ENCODE peak calls at places on chromosome 11, in five cellular contexts. C is H1, X is HCT116, J is K562, W is GM12878. Z is an unnamed sample.

GRCh38 chr11:92917927-92918326 is 51.5 kb upstream of the MTNR1B start:
- DNase-seq in W (no peak), X (no peak), J (no peak), C (no peak), Z (no peak)

GRCh38 chr11:3613998-3614741 is 27.6 kb downstream of the ART5 start:
- DNase-seq in J (no peak), X (no peak), C (no peak), W (no peak), Z (no peak)

GRCh38 chr11:10304495-10305261 is at the start of gene ADM:
- DNase-seq in C (no peak), W (no peak), J (peak), X (peak), Z (peak)

GRCh38 chr11:67400251-67400941 is 1.3 kb downstream of the PPP1CA start:
- DNase-seq in W (no peak), X (no peak), J (no peak), C (no peak), Z (no peak)

GRCh38 chr11:80916180-80916811 is 1475.5 kb upstream of the TENM4 start:
- DNase-seq in C (no peak), W (no peak), X (no peak), J (no peak), Z (no peak)

GRCh38 chr11:34667810-34668582 is 47.1 kb downstream of the EHF start:
- DNase-seq in J (no peak), W (no peak), C (no peak), X (no peak), Z (peak)

GRCh38 chr11:20840341-20840740 is 171.0 kb downstream of the NELL1 start:
- DNase-seq in C (no peak), J (no peak), X (no peak), W (no peak), Z (no peak)

GRCh38 chr11:114612686-114613085 is 17.1 kb upstream of the NXPE4 start:
- DNase-seq in C (no peak), J (no peak), W (no peak), X (no peak), Z (no peak)

GRCh38 chr11:34302046-34302921 is 55.5 kb downstream of the ABTB2 start:
- DNase-seq in W (peak), J (no peak), X (peak), C (no peak), Z (no peak)

GRCh38 chr11:118882489-118882888 is 1.2 kb upstream of the CXCR5 start:
- DNase-seq in W (no peak), J (no peak), X (no peak), C (no peak), Z (no peak)

GRCh38 chr11:120037111-120037510 is 100.8 kb downstream of the TRIM29 start:
- DNase-seq in C (no peak), X (no peak), W (no peak), J (no peak), Z (no peak)

GRCh38 chr11:30586251-30587144 is at the start of gene MPPED2:
- DNase-seq in J (peak), W (no peak), C (no peak), X (no peak), Z (no peak)

GRCh38 chr11:72328366-72329224 is 84.6 kb upstream of the PHOX2A start:
- DNase-seq in X (no peak), W (no peak), C (no peak), J (no peak), Z (no peak)

GRCh38 chr11:34653851-34654490 is 33.1 kb downstream of the EHF start:
- DNase-seq in J (peak), C (no peak), X (peak), W (no peak), Z (peak)

GRCh38 chr11:105296386-105296785 is 156.8 kb upstream of the CARD18 start:
- DNase-seq in W (no peak), X (no peak), J (no peak), C (no peak), Z (no peak)

GRCh38 chr11:71420455-71421241 is 27.5 kb downstream of the DHCR7 start:
- DNase-seq in X (peak), W (peak), C (peak), J (peak), Z (peak)

GRCh38 chr11:45924927-45925326 is 2.5 kb downstream of the LARGE2 start:
- DNase-seq in C (no peak), W (no peak), J (no peak), X (no peak), Z (no peak)

GRCh38 chr11:77198440-77198849 is 70.4 kb downstream of the MYO7A start:
- DNase-seq in X (peak), C (peak), J (peak), W (no peak), Z (peak)

GRCh38 chr11:34356576-34356917 is 1.3 kb downstream of the ABTB2 start:
- DNase-seq in W (no peak), C (no peak), J (no peak), X (no peak), Z (no peak)

GRCh38 chr11:61695917-61696316 is 15.7 kb downstream of the DAGLA start:
- DNase-seq in W (peak), C (no peak), X (no peak), J (no peak), Z (no peak)
- TF ChIP-seq SRF in W (no peak), C (no peak), X (no peak), J (no peak), Z (no peak)

DNA sequence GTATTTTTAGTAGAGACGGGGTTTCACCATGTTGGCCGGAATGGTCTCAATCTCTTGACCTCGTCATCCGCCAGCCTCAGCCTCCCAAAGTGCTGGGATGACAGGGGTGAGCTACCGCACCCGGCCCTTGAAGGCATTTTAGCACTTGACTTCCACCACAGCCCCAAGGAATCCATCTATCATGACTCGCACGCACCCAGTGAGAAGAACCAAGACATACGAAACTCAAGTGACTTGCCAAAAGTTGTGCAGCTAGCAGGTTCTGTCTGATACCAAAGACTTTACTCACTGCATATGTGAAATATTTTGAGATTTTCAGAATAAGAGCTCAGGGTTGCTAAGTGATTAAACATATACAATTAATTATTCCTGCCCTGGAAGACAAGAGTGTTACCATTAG is 21.0 kb downstream of the FLI1 start:
- DNase-seq in C (no peak), J (no peak), W (no peak), X (no peak), Z (no peak)
- TF ChIP-seq CEBPB in C (no peak), J (no peak), W (no peak), X (no peak), Z (no peak)

GRCh38 chr11:124916370-124916710 is 2.7 kb upstream of the HEPN1 start:
- DNase-seq in J (no peak), W (no peak), X (no peak), C (no peak), Z (no peak)

GRCh38 chr11:124918950-124919349 is at the start of gene HEPN1:
- DNase-seq in W (no peak), J (no peak), C (no peak), X (no peak), Z (no peak)

GRCh38 chr11:124919836-124920755 is 1.0 kb downstream of the HEPN1 start:
- DNase-seq in X (no peak), J (no peak), C (no peak), W (no peak), Z (no peak)

GRCh38 chr11:124917115-124917637 is 1.9 kb upstream of the HEPN1 start:
- DNase-seq in C (no peak), X (no peak), J (no peak), W (no peak), Z (peak)

DNA sequence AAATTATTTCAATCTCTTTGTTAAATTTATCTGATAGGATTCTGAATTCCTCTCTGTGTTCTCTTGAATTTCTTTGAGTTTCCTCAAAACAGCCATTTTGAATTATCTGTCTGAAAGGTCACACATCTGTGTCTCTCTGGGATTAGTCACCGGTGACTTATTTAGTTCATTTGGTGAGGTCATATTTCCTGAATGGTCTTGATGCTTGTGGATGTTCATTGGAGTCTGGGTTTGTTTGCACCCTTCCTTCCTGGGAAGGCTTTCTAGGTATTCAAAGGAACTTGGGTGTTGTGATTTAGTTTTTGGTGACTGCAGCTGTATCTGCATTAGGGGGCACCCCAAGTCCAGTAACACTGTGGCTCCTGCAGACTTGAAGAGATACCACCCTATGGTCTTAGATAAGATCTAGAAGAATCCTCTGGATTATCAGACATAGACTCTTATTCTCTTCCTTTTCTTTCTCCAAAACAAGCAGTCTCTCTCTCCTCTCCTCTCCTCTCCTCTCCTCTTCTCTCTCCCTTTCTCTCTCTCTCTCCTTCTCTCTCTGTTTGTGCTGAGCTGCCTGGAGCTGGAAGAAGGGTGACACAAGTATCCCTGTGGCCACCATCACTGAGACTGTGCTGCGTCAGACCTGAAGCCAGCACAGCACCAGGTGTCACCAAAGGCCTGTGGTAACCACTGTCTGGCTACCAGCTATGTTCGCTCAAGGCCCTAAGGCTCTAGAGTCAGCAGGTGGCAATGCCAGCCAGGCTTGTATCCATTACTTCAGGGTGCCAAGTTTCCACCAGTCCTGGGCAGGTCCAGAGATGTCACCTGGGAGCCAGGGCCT is 3.3 kb upstream of the HEPN1 start:
- DNase-seq in X (no peak), J (no peak), W (no peak), C (no peak), Z (no peak)
- TF ChIP-seq SRF in X (no peak), J (no peak), W (no peak), C (no peak), Z (no peak)

GRCh38 chr11:128624269-128625170 is 37.2 kb upstream of the ETS1 start:
- DNase-seq in C (no peak), X (no peak), J (no peak), W (no peak), Z (no peak)
- TF ChIP-seq CEBPB in C (no peak), X (no peak), J (no peak), W (no peak), Z (no peak)

GRCh38 chr11:73759520-73760065 is 1.3 kb downstream of the RAB6A start:
- DNase-seq in X (no peak), W (no peak), J (no peak), C (no peak), Z (no peak)

GRCh38 chr11:73758451-73758850 is 2.4 kb downstream of the RAB6A start:
- DNase-seq in X (no peak), J (no peak), C (no peak), W (no peak), Z (no peak)

GRCh38 chr11:73760680-73761402 is at the start of gene RAB6A:
- DNase-seq in C (peak), J (peak), W (peak), X (peak), Z (peak)

GRCh38 chr11:73761403-73761945 is 600 bp upstream of the RAB6A start:
- DNase-seq in W (no peak), C (no peak), J (no peak), X (no peak), Z (no peak)

DNA sequence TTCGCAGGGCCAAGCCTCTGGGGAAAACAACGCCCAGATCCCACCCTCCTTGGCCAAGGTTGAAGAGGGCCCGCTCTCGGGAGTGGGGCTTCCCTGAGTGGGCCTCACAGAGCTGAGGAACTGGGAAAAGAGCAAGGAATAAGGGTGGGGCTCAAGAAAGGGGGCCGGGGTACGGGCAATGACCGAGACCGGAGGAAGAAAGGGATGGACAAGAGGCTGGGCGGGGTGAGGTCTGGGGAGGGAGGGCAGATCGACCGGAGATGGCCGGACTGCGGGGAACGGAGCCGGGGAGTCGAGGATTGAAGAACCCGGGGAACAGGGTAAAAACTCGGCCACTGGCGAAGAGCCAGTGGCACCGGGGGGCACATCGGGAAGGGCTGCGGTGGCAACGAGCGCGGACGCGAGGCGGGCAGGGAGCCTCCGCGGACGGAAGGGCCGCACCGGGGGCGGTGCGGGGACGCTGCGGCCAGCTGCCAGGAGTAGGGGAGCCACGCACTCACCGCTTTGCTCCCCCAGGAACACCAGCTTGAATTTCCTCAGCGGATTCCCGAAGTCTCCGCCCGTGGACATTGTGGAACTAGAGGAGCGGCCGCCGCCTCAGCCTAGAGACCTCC is 701 bp downstream of the RAB6A start:
- DNase-seq in C (no peak), J (peak), X (no peak), W (no peak), Z (no peak)
- TF ChIP-seq SRF in C (no peak), J (no peak), X (no peak), W (no peak), Z (no peak)

GRCh38 chr11:69868871-69869270 is 49.7 kb upstream of the FGF3 start:
- DNase-seq in C (no peak), J (no peak), W (no peak), X (no peak), Z (no peak)
- TF ChIP-seq CEBPB in C (no peak), J (no peak), W (no peak), X (no peak), Z (no peak)

GRCh38 chr11:94790771-94791180 is 22.6 kb downstream of the AMOTL1 start:
- DNase-seq in W (no peak), C (no peak), J (no peak), X (peak), Z (no peak)
- TF ChIP-seq SRF in W (no peak), C (no peak), J (no peak), X (no peak), Z (no peak)

DNA sequence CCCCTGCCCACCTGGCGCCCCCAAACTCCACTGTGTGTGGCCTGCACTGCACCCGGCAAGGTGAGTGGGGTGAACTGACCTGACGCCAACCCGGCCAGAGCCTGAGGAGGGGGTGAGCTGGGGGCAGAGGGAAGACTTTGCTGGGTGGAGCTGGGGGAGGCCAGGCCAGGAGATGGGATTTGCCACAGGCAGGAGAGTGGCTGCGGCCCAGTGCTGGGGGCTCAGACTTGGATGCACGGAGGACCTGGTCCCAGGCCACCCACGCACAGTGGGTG is 17.8 kb upstream of the FLRT1 start:
- DNase-seq in J (no peak), X (no peak), C (no peak), W (no peak), Z (no peak)
- TF ChIP-seq CEBPB in J (no peak), X (no peak), C (no peak), W (no peak), Z (no peak)

GRCh38 chr11:59698506-59698905 is 15.1 kb downstream of the OR10V1 start:
- DNase-seq in X (no peak), W (no peak), C (no peak), J (no peak), Z (no peak)
- TF ChIP-seq SRF in X (no peak), W (no peak), C (no peak), J (no peak), Z (no peak)

Z was measured in HepG2.